ENCODE peak calls at places on chromosomes 6 and 20, in seven cellular contexts. S is H54; H is AG09309; P is NCI-H446 treated with DMSO at 0.1 percent for 48 hours; W is tibial artery; D is GDM1; Z is activated naive CD4-positive, alpha-beta T cell. X is an unnamed sample.

GRCh38 chr6:26032387-26033131 is 54.7 kb upstream of the HFE start:
- DNase-seq in W (no peak), D (peak; percentile 37), S (no peak), H (no peak), P (no peak), Z (no peak), X (no peak)

GRCh38 chr6:142011156-142011555 is 121.6 kb upstream of the GJE1 start:
- DNase-seq in W (no peak), Z (no peak), P (no peak), S (no peak), D (no peak), H (peak; percentile 29), X (no peak)

GRCh38 chr6:35449287-35449881 is 2.8 kb upstream of the FANCE start:
- DNase-seq in W (no peak), H (no peak), Z (no peak), D (peak; percentile 41), P (peak; percentile 63), S (peak; percentile 72), X (peak; percentile 60)

GRCh38 chr6:12545837-12546658 is 170.5 kb upstream of the PHACTR1 start:
- DNase-seq in H (peak; percentile 37), P (no peak), Z (no peak), W (no peak), S (peak; percentile 35), D (no peak), X (peak; percentile 40)

GRCh38 chr20:45407067-45407745 is 883 bp upstream of the DBNDD2 start:
- DNase-seq in Z (no peak), P (no peak), W (peak; percentile 65), H (no peak), S (no peak), D (no peak), X (no peak)

GRCh38 chr6:4790158-4790899 is 14.1 kb downstream of the CDYL start:
- DNase-seq in P (no peak), H (no peak), S (no peak), W (no peak), Z (no peak), D (no peak), X (no peak)

GRCh38 chr6:165091121-165091785 is 218.2 kb downstream of the C6orf118 start:
- DNase-seq in D (no peak), H (peak; percentile 87), P (no peak), Z (no peak), W (no peak), S (no peak), X (no peak)

GRCh38 chr6:2108700-2109306 is 136.6 kb downstream of the GMDS start:
- DNase-seq in Z (no peak), D (no peak), W (no peak), S (no peak), P (no peak), H (no peak), X (no peak)

GRCh38 chr20:33061626-33062025 is 7.9 kb downstream of the BPIFB3 start:
- DNase-seq in H (no peak), P (no peak), Z (no peak), W (no peak), S (no peak), D (no peak), X (no peak)

GRCh38 chr6:168345266-168345665 is 25.7 kb upstream of the DACT2 start:
- DNase-seq in W (no peak), H (no peak), S (no peak), Z (no peak), P (no peak), D (no peak), X (no peak)

GRCh38 chr20:43514062-43514971 is 6.8 kb downstream of the L3MBTL1 start:
- DNase-seq in S (peak; percentile 80), Z (peak; percentile 51), H (peak; percentile 83), W (peak; percentile 98), P (peak; percentile 93), D (peak; percentile 96), X (no peak)

GRCh38 chr6:6515691-6516607 is 72.6 kb upstream of the LY86 start:
- DNase-seq in P (no peak), Z (no peak), D (no peak), S (no peak), W (no peak), H (no peak), X (no peak)

GRCh38 chr6:63634630-63635029 is 972 bp upstream of the PHF3 start:
- DNase-seq in S (no peak), Z (no peak), D (peak; percentile 3), W (no peak), H (no peak), P (no peak), X (no peak)

GRCh38 chr20:4230185-4230584 is 214.8 kb upstream of the RNF24 start:
- DNase-seq in D (no peak), H (no peak), P (no peak), W (no peak), Z (no peak), S (no peak), X (no peak)

GRCh38 chr6:22112490-22112889 is 184.3 kb downstream of the PRL start:
- DNase-seq in W (no peak), H (no peak), P (no peak), Z (no peak), S (no peak), D (no peak), X (peak; percentile 71)

GRCh38 chr20:32064667-32065066 is 12.6 kb downstream of the HCK start:
- DNase-seq in H (no peak), D (no peak), Z (no peak), W (no peak), S (no peak), P (no peak), X (no peak)

GRCh38 chr6:16723833-16724232 is 37.4 kb downstream of the ATXN1 start:
- DNase-seq in P (no peak), S (peak; percentile 36), D (no peak), Z (no peak), W (no peak), H (peak; percentile 83), X (no peak)

GRCh38 chr6:85456782-85457181 is 6.9 kb downstream of the NT5E start:
- DNase-seq in S (no peak), W (no peak), P (no peak), D (no peak), H (no peak), Z (no peak), X (no peak)

X was measured in A549.